ENCODE peak calls at places on chromosome 10, in seven cellular contexts. T, P, M, F, Z, G and I are unnamed samples.

GRCh38 chr10:17457083-17457482 is 2.7 kb upstream of the ST8SIA6 start:
- DNase-seq in T (no peak), P (no peak), M (no peak), F (no peak), Z (no peak), G (no peak), I (no peak)

GRCh38 chr10:127243490-127244272 is 47.3 kb upstream of the INSYN2A start:
- DNase-seq in T (no peak), P (no peak), M (peak; percentile 25), F (no peak), Z (peak; percentile 68), G (no peak), I (peak; percentile 49)

GRCh38 chr10:74612195-74612594 is 214.2 kb upstream of the KAT6B start:
- DNase-seq in T (no peak), P (no peak), M (no peak), F (no peak), Z (peak; percentile 32), G (no peak), I (no peak)

GRCh38 chr10:99730026-99730425 is 1.9 kb downstream of the COX15 start:
- DNase-seq in T (no peak), P (no peak), M (no peak), F (no peak), Z (peak; percentile 80), G (no peak), I (no peak)

GRCh38 chr10:92291610-92291859 is 568 bp downstream of the MARCHF5 start:
- DNase-seq in T (no peak), P (peak; percentile 25), M (peak; percentile 8), F (no peak), Z (no peak), G (no peak), I (peak; percentile 60)

GRCh38 chr10:112979927-112980326 is 29.9 kb downstream of the TCF7L2 start:
- DNase-seq in T (no peak), P (no peak), M (no peak), F (no peak), Z (no peak), G (no peak), I (no peak)

GRCh38 chr10:24208661-24209420 is at the start of gene KIAA1217:
- DNase-seq in T (no peak), P (peak; percentile 26), M (peak; percentile 24), F (no peak), Z (peak; percentile 57), G (no peak), I (peak; percentile 13)

GRCh38 chr10:3192856-3193635 is 20.5 kb upstream of the PITRM1 start:
- DNase-seq in T (peak; percentile 41), P (peak; percentile 54), M (peak; percentile 74), F (peak; percentile 9), Z (peak; percentile 83), G (peak; percentile 69), I (peak; percentile 66)

GRCh38 chr10:8279598-8279997 is 225.1 kb downstream of the GATA3 start:
- DNase-seq in T (no peak), P (no peak), M (peak; percentile 2), F (no peak), Z (peak; percentile 33), G (no peak), I (no peak)

GRCh38 chr10:15316144-15316543 is 54.9 kb downstream of the FAM171A1 start:
- DNase-seq in T (no peak), P (no peak), M (no peak), F (no peak), Z (peak; percentile 78), G (no peak), I (no peak)

GRCh38 chr10:63383141-63383540 is 82.6 kb downstream of the JMJD1C start:
- DNase-seq in T (no peak), P (no peak), M (peak; percentile 21), F (no peak), Z (no peak), G (no peak), I (no peak)

GRCh38 chr10:48792687-48793096 is 108.0 kb downstream of the WDFY4 start:
- DNase-seq in T (no peak), P (no peak), M (peak; percentile 82), F (no peak), Z (peak; percentile 66), G (no peak), I (no peak)